ENCODE peak calls at places on chromosomes 3 and 15, in six cellular contexts. D, E, J, Z, X and O are unnamed samples.

GRCh38 chr3:83216919-83217594 is 1455.6 kb upstream of the GBE1 start:
- DNase-seq in D (no peak), E (no peak), J (no peak), Z (no peak), X (no peak), O (no peak)

GRCh38 chr3:8724108-8724752 is 9.4 kb upstream of the CAV3 start:
- DNase-seq in D (no peak), E (no peak), J (no peak), Z (no peak), X (no peak), O (no peak)

GRCh38 chr3:140557476-140557875 is 120.4 kb upstream of the TRIM42 start:
- DNase-seq in D (no peak), E (no peak), J (no peak), Z (no peak), X (no peak), O (no peak)

GRCh38 chr3:138068579-138069174 is 46.7 kb downstream of the DZIP1L start:
- DNase-seq in D (peak; percentile 82), E (peak; percentile 80), J (peak; percentile 10), Z (peak; percentile 80), X (peak; percentile 82), O (no peak)

GRCh38 chr3:5349343-5349742 is 161.8 kb downstream of the EDEM1 start:
- DNase-seq in D (no peak), E (no peak), J (no peak), Z (no peak), X (peak; percentile 49), O (no peak)

GRCh38 chr3:149199474-149199873 is 22.2 kb downstream of the CP start:
- DNase-seq in D (no peak), E (no peak), J (no peak), Z (no peak), X (no peak), O (no peak)

GRCh38 chr15:95025924-95026728 is 794.8 kb downstream of the MCTP2 start:
- DNase-seq in D (no peak), E (peak; percentile 18), J (no peak), Z (peak; percentile 64), X (peak; percentile 60), O (no peak)

GRCh38 chr3:88713233-88713691 is 394.2 kb upstream of the EPHA3 start:
- DNase-seq in D (no peak), E (no peak), J (no peak), Z (no peak), X (no peak), O (no peak)

GRCh38 chr15:78242128-78242527 is 7.8 kb upstream of the ACSBG1 start:
- DNase-seq in D (no peak), E (no peak), J (no peak), Z (no peak), X (peak; percentile 64), O (no peak)

GRCh38 chr15:65400760-65401606 is 21.8 kb downstream of the IGDCC4 start:
- DNase-seq in D (no peak), E (peak; percentile 73), J (no peak), Z (peak; percentile 68), X (peak; percentile 87), O (no peak)

DNA sequence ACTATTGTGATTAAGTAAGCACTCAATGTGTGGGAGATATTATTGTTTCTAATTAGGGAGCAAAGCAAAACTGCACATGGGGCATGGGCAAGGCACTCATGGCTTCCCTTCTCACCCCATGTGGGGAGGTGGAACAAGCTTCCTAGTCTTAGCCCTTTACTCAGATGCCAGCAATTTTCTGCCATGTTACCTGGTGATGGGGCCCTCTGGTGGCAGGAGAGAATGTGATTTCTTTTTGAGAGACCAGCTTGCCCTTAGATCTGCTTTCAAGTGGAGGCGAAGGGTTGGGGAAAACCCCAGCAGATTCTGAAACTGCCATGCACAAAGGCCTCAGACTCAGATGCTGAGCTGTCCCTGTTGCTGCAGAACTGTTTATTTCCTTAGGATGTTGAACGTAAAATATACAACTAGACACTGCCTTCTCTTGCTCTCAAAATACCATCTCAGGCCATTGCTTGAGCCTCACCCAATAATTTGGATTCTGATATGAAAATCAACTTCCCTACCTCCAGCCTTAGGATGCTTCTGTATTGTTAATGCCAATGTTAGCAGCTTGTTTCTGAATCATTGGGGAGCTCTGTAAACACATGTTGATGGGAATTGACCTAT is 130.2 kb upstream of the TPRG1 start:
- DNase-seq in D (no peak), E (no peak), J (peak; percentile 4), Z (peak; percentile 34), X (no peak), O (no peak)
- TF ChIP-seq CTCF in D (no peak), E (peak; percentile 7), J (peak; percentile 43), Z (peak; percentile 26), X (no peak), O (no peak)

GRCh38 chr15:98547255-98547654 is 101.1 kb upstream of the IGF1R start:
- DNase-seq in D (no peak), E (no peak), J (no peak), Z (no peak), X (no peak), O (no peak)

GRCh38 chr15:98547741-98548166 is 100.6 kb upstream of the IGF1R start:
- DNase-seq in D (peak; percentile 84), E (peak; percentile 42), J (no peak), Z (no peak), X (no peak), O (no peak)

GRCh38 chr15:98549741-98550140 is 98.6 kb upstream of the IGF1R start:
- DNase-seq in D (no peak), E (no peak), J (no peak), Z (no peak), X (no peak), O (no peak)

GRCh38 chr15:98548172-98548971 is 100.0 kb upstream of the IGF1R start:
- DNase-seq in D (peak; percentile 91), E (peak; percentile 74), J (peak; percentile 6), Z (peak; percentile 44), X (no peak), O (peak; percentile 65)

DNA sequence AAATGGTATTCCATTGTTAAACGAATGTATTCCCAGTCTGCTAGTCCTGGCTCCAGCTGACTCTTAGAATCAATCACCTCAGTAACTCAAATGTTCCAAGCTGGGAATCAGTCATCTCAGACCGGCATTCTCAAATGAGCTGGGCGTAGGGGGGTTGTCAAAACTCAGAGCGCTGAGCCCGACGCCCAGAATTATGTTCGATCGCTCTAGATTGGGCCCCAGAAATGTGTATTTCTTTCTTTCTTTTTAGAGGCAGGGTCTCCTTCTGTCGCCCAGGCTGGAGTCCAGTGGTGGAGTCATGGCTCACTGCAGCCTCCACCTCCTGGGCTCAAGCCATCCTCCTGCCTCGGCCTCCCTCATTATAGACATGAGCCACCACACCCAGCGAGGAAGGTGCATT is 99.3 kb upstream of the IGF1R start:
- DNase-seq in D (no peak), E (no peak), J (no peak), Z (no peak), X (no peak), O (no peak)
- H3K36me3 ChIP-seq in D (no peaks in the 10 kb centered on the region), E (no peaks in the 10 kb centered on the region), J (no peaks in the 10 kb centered on the region), Z (no peaks in the 10 kb centered on the region), X (no peaks in the 10 kb centered on the region), O (no peaks in the 10 kb centered on the region)

GRCh38 chr3:196323016-196323415 is 5.0 kb upstream of the DYNLT2B start:
- DNase-seq in D (no peak), E (no peak), J (no peak), Z (no peak), X (no peak), O (no peak)

GRCh38 chr3:196332168-196332567 is 6.0 kb downstream of the TM4SF19 start:
- DNase-seq in D (no peak), E (no peak), J (no peak), Z (no peak), X (no peak), O (no peak)

GRCh38 chr3:196323723-196324122 is 5.7 kb upstream of the DYNLT2B start:
- DNase-seq in D (no peak), E (no peak), J (no peak), Z (no peak), X (no peak), O (no peak)

GRCh38 chr3:196327405-196327804 is 9.4 kb upstream of the DYNLT2B start:
- DNase-seq in D (no peak), E (no peak), J (no peak), Z (peak; percentile 21), X (no peak), O (no peak)

DNA sequence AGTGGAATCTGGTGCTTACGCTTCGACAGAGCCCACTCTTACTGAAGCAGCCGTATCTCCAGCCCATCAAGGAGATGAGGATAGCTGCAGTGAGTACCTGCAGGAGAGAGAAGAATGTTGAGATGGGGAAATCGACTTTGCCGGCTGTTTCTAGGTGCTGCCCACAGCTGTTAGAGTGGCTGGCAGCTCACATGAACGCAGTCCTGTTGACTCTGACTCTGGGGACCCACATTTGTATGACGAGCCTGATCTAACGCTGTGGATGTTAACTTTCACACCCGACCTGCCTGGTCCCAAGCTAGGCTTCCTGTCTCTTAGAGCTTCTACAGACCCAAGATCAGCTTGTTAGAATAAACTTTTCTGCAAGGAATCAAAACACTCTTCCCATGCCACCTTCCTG is 8.9 kb upstream of the DYNLT2B start:
- DNase-seq in D (no peak), E (no peak), J (no peak), Z (peak; percentile 16), X (no peak), O (no peak)
- H3K27ac ChIP-seq in D (no peak overlapping the region), E (no peak overlapping the region), J (no peak overlapping the region), Z (no peak overlapping the region), X (no peak overlapping the region), O (no peak overlapping the region)

GRCh38 chr3:182063742-182064141 is 352.0 kb downstream of the SOX2 start:
- DNase-seq in D (no peak), E (no peak), J (no peak), Z (no peak), X (no peak), O (no peak)

DNA sequence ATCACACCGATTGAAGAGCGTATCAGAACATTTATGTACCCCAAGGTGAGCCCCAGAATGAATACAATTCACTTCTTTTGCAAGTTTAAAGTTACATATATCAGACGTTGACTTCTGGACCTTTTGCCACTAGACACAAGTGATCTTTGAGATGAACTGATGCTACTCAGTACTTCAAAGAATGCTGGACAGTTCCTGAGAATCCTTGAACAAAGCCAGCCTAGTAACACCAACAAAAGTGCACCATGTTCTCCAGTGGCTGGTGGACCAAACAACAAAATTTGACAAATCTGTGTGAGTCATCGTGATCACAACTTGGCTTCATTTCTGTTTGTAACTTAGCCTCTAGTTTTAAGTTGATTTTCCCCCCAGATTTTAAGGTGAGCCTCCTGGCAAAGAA is 355.7 kb downstream of the SOX2 start:
- DNase-seq in D (no peak), E (no peak), J (no peak), Z (no peak), X (no peak), O (no peak)
- TF ChIP-seq CTCF in D (no peak), E (no peak), J (no peak), Z (no peak), X (no peak), O (no peak)